ENCODE peak calls at places on chromosome X, in eight cellular contexts. One of them, this sample, is unnamed. For H3K9me3, the result is how much of the 10 kb centered on the place peaks cover.

GRCh38 chrX:9312922-9313867 is 151.7 kb upstream of the TBL1X start:
- DNase-seq in right lobe of liver: peak
- DNase-seq in mucosa of descending colon: peak
- DNase-seq in GM23248: no peak
- DNase-seq in psoas muscle: peak
- DNase-seq in body of pancreas: peak
- DNase-seq in naive thymus-derived CD4-positive, alpha-beta T cell: peak
- DNase-seq in tibial nerve: peak
- DNase-seq in this sample: no peak

GRCh38 chrX:34521563-34521962 is 135.5 kb downstream of the TMEM47 start:
- DNase-seq in right lobe of liver: no peak
- DNase-seq in mucosa of descending colon: no peak
- DNase-seq in GM23248: peak
- DNase-seq in psoas muscle: no peak
- DNase-seq in body of pancreas: no peak
- DNase-seq in naive thymus-derived CD4-positive, alpha-beta T cell: no peak
- DNase-seq in tibial nerve: no peak
- DNase-seq in this sample: no peak

GRCh38 chrX:13689519-13690211 is 737 bp downstream of the RAB9A start:
- DNase-seq in right lobe of liver: no peak
- DNase-seq in mucosa of descending colon: no peak
- DNase-seq in GM23248: peak
- DNase-seq in psoas muscle: no peak
- DNase-seq in body of pancreas: no peak
- DNase-seq in naive thymus-derived CD4-positive, alpha-beta T cell: no peak
- DNase-seq in tibial nerve: no peak
- DNase-seq in this sample: no peak

GRCh38 chrX:111719426-111720210 is 38.6 kb downstream of the ALG13 start:
- DNase-seq in right lobe of liver: no peak
- DNase-seq in mucosa of descending colon: no peak
- DNase-seq in GM23248: peak
- DNase-seq in psoas muscle: no peak
- DNase-seq in body of pancreas: no peak
- DNase-seq in naive thymus-derived CD4-positive, alpha-beta T cell: no peak
- DNase-seq in tibial nerve: no peak
- DNase-seq in this sample: no peak

GRCh38 chrX:39941332-39941920 is 156.3 kb downstream of the BCOR start:
- DNase-seq in right lobe of liver: no peak
- DNase-seq in mucosa of descending colon: no peak
- DNase-seq in GM23248: no peak
- DNase-seq in psoas muscle: no peak
- DNase-seq in body of pancreas: no peak
- DNase-seq in naive thymus-derived CD4-positive, alpha-beta T cell: no peak
- DNase-seq in tibial nerve: no peak
- DNase-seq in this sample: no peak

GRCh38 chrX:135632353-135632752 is 81.1 kb upstream of the CT45A1 start:
- DNase-seq in right lobe of liver: no peak
- DNase-seq in mucosa of descending colon: no peak
- DNase-seq in GM23248: no peak
- DNase-seq in psoas muscle: no peak
- DNase-seq in body of pancreas: no peak
- DNase-seq in naive thymus-derived CD4-positive, alpha-beta T cell: no peak
- DNase-seq in tibial nerve: no peak
- DNase-seq in this sample: no peak

GRCh38 chrX:55714111-55714510 is 3.4 kb upstream of the RRAGB start:
- DNase-seq in right lobe of liver: no peak
- DNase-seq in mucosa of descending colon: no peak
- DNase-seq in GM23248: no peak
- DNase-seq in psoas muscle: no peak
- DNase-seq in body of pancreas: no peak
- DNase-seq in naive thymus-derived CD4-positive, alpha-beta T cell: no peak
- DNase-seq in tibial nerve: no peak
- DNase-seq in this sample: no peak

GRCh38 chrX:47514553-47515235 is 31.7 kb upstream of the ZNF41 start:
- DNase-seq in right lobe of liver: no peak
- DNase-seq in mucosa of descending colon: no peak
- DNase-seq in GM23248: peak
- DNase-seq in psoas muscle: no peak
- DNase-seq in body of pancreas: no peak
- DNase-seq in naive thymus-derived CD4-positive, alpha-beta T cell: no peak
- DNase-seq in tibial nerve: no peak
- DNase-seq in this sample: no peak

GRCh38 chrX:13821740-13822139 is 4.8 kb upstream of the GPM6B start:
- DNase-seq in right lobe of liver: no peak
- DNase-seq in mucosa of descending colon: no peak
- DNase-seq in GM23248: no peak
- DNase-seq in psoas muscle: no peak
- DNase-seq in body of pancreas: no peak
- DNase-seq in naive thymus-derived CD4-positive, alpha-beta T cell: no peak
- DNase-seq in tibial nerve: no peak
- DNase-seq in this sample: no peak

GRCh38 chrX:46837543-46838481 is 969 bp downstream of the RP2 start:
- DNase-seq in right lobe of liver: no peak
- DNase-seq in mucosa of descending colon: no peak
- DNase-seq in GM23248: peak
- DNase-seq in psoas muscle: no peak
- DNase-seq in body of pancreas: no peak
- DNase-seq in naive thymus-derived CD4-positive, alpha-beta T cell: no peak
- DNase-seq in tibial nerve: no peak
- DNase-seq in this sample: no peak

GRCh38 chrX:23784487-23785301 is 1.7 kb downstream of the SAT1 start:
- DNase-seq in right lobe of liver: no peak
- DNase-seq in mucosa of descending colon: no peak
- DNase-seq in GM23248: peak
- DNase-seq in psoas muscle: no peak
- DNase-seq in body of pancreas: no peak
- DNase-seq in naive thymus-derived CD4-positive, alpha-beta T cell: no peak
- DNase-seq in tibial nerve: no peak
- DNase-seq in this sample: no peak

GRCh38 chrX:21004835-21005234 is 369.4 kb upstream of the CNKSR2 start:
- DNase-seq in right lobe of liver: no peak
- DNase-seq in mucosa of descending colon: no peak
- DNase-seq in GM23248: peak
- DNase-seq in psoas muscle: no peak
- DNase-seq in body of pancreas: no peak
- DNase-seq in naive thymus-derived CD4-positive, alpha-beta T cell: no peak
- DNase-seq in tibial nerve: no peak
- DNase-seq in this sample: no peak

GRCh38 chrX:149865390-149865789 is 15.6 kb upstream of the MAGEA8 start:
- DNase-seq in right lobe of liver: no peak
- DNase-seq in mucosa of descending colon: no peak
- DNase-seq in GM23248: no peak
- DNase-seq in psoas muscle: no peak
- DNase-seq in body of pancreas: no peak
- DNase-seq in naive thymus-derived CD4-positive, alpha-beta T cell: no peak
- DNase-seq in tibial nerve: no peak
- DNase-seq in this sample: no peak

GRCh38 chrX:41339148-41339547 is 5.2 kb downstream of the DDX3X start:
- DNase-seq in right lobe of liver: no peak
- DNase-seq in mucosa of descending colon: no peak
- DNase-seq in GM23248: no peak
- DNase-seq in psoas muscle: no peak
- DNase-seq in body of pancreas: no peak
- DNase-seq in naive thymus-derived CD4-positive, alpha-beta T cell: no peak
- DNase-seq in tibial nerve: no peak
- DNase-seq in this sample: no peak

GRCh38 chrX:136626237-136626636 is 21.7 kb upstream of the CD40LG start:
- DNase-seq in right lobe of liver: no peak
- DNase-seq in mucosa of descending colon: no peak
- DNase-seq in GM23248: no peak
- DNase-seq in psoas muscle: no peak
- DNase-seq in body of pancreas: no peak
- DNase-seq in naive thymus-derived CD4-positive, alpha-beta T cell: no peak
- DNase-seq in tibial nerve: no peak
- DNase-seq in this sample: no peak

GRCh38 chrX:115559672-115560071 is 1.3 kb upstream of the PLS3 start:
- DNase-seq in right lobe of liver: no peak
- DNase-seq in mucosa of descending colon: no peak
- DNase-seq in GM23248: no peak
- DNase-seq in psoas muscle: no peak
- DNase-seq in body of pancreas: peak
- DNase-seq in naive thymus-derived CD4-positive, alpha-beta T cell: no peak
- DNase-seq in tibial nerve: no peak
- DNase-seq in this sample: no peak

GRCh38 chrX:143082537-143082936 is 56.8 kb downstream of the SPANXN4 start:
- DNase-seq in right lobe of liver: no peak
- DNase-seq in mucosa of descending colon: no peak
- DNase-seq in GM23248: no peak
- DNase-seq in psoas muscle: no peak
- DNase-seq in body of pancreas: no peak
- DNase-seq in naive thymus-derived CD4-positive, alpha-beta T cell: no peak
- DNase-seq in tibial nerve: no peak
- DNase-seq in this sample: no peak

GRCh38 chrX:72100051-72100755 is 31.5 kb downstream of the RTL5 start:
- DNase-seq in right lobe of liver: no peak
- DNase-seq in mucosa of descending colon: no peak
- DNase-seq in GM23248: no peak
- DNase-seq in psoas muscle: no peak
- DNase-seq in body of pancreas: no peak
- DNase-seq in naive thymus-derived CD4-positive, alpha-beta T cell: no peak
- DNase-seq in tibial nerve: no peak
- DNase-seq in this sample: no peak

GRCh38 chrX:149469406-149469805 is 35.7 kb downstream of the IDS start:
- DNase-seq in right lobe of liver: no peak
- DNase-seq in mucosa of descending colon: no peak
- DNase-seq in GM23248: peak
- DNase-seq in psoas muscle: no peak
- DNase-seq in body of pancreas: no peak
- DNase-seq in naive thymus-derived CD4-positive, alpha-beta T cell: no peak
- DNase-seq in tibial nerve: no peak
- DNase-seq in this sample: no peak

GRCh38 chrX:30666094-30666493 is 12.9 kb downstream of the GK start:
- DNase-seq in right lobe of liver: no peak
- DNase-seq in mucosa of descending colon: no peak
- DNase-seq in GM23248: no peak
- DNase-seq in psoas muscle: no peak
- DNase-seq in body of pancreas: no peak
- DNase-seq in naive thymus-derived CD4-positive, alpha-beta T cell: no peak
- DNase-seq in tibial nerve: no peak
- DNase-seq in this sample: no peak

GRCh38 chrX:18886344-18887161 is 97.4 kb downstream of the PHKA2 start:
- DNase-seq in right lobe of liver: peak
- DNase-seq in mucosa of descending colon: peak
- DNase-seq in GM23248: peak
- DNase-seq in psoas muscle: peak
- DNase-seq in body of pancreas: peak
- DNase-seq in naive thymus-derived CD4-positive, alpha-beta T cell: peak
- DNase-seq in tibial nerve: peak
- DNase-seq in this sample: no peak

GRCh38 chrX:148322906-148323305 is 177.5 kb upstream of the AFF2 start:
- DNase-seq in right lobe of liver: no peak
- DNase-seq in mucosa of descending colon: no peak
- DNase-seq in GM23248: no peak
- DNase-seq in psoas muscle: no peak
- DNase-seq in body of pancreas: no peak
- DNase-seq in naive thymus-derived CD4-positive, alpha-beta T cell: no peak
- DNase-seq in tibial nerve: no peak
- DNase-seq in this sample: no peak
- H3K9me3 ChIP-seq in right lobe of liver: under half
- H3K9me3 ChIP-seq in mucosa of descending colon: under half
- H3K9me3 ChIP-seq in GM23248: under half
- H3K9me3 ChIP-seq in psoas muscle: under half
- H3K9me3 ChIP-seq in body of pancreas: under half
- H3K9me3 ChIP-seq in naive thymus-derived CD4-positive, alpha-beta T cell: under half
- H3K9me3 ChIP-seq in tibial nerve: under half
- H3K9me3 ChIP-seq in this sample: under half

DNA sequence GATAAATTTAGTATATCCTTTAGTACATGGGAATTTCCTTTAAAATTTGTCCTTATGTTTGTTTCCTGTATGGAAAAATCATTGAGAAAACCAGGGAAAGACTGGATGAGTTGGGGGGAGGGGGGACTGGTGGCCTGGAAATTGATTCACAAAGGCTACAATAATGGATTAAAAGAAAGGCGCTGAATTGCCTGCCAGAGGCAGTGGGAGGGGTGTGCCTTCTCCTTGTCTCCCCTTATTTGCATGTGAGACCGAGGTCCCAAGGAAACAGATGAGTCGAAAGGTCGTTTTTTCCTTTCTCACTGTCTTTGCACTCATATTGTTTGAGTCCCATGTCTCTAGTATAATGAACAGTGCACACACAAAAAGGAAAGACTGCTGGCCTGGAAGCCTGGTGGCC is 86.5 kb upstream of the ZDHHC15 start:
- DNase-seq in right lobe of liver: no peak
- DNase-seq in mucosa of descending colon: no peak
- DNase-seq in GM23248: no peak
- DNase-seq in psoas muscle: no peak
- DNase-seq in body of pancreas: no peak
- DNase-seq in naive thymus-derived CD4-positive, alpha-beta T cell: no peak
- DNase-seq in tibial nerve: no peak
- DNase-seq in this sample: no peak
- H3K9me3 ChIP-seq in right lobe of liver: under half
- H3K9me3 ChIP-seq in mucosa of descending colon: under half
- H3K9me3 ChIP-seq in GM23248: under half
- H3K9me3 ChIP-seq in psoas muscle: under half
- H3K9me3 ChIP-seq in body of pancreas: under half
- H3K9me3 ChIP-seq in naive thymus-derived CD4-positive, alpha-beta T cell: under half
- H3K9me3 ChIP-seq in tibial nerve: under half
- H3K9me3 ChIP-seq in this sample: under half

GRCh38 chrX:663841-664240 is 33.2 kb downstream of the SHOX start:
- DNase-seq in right lobe of liver: no peak
- DNase-seq in mucosa of descending colon: no peak
- DNase-seq in GM23248: no peak
- DNase-seq in psoas muscle: no peak
- DNase-seq in body of pancreas: no peak
- DNase-seq in naive thymus-derived CD4-positive, alpha-beta T cell: no peak
- DNase-seq in tibial nerve: no peak
- DNase-seq in this sample: no peak
- H3K9me3 ChIP-seq in right lobe of liver: under half
- H3K9me3 ChIP-seq in mucosa of descending colon: under half
- H3K9me3 ChIP-seq in GM23248: under half
- H3K9me3 ChIP-seq in psoas muscle: under half
- H3K9me3 ChIP-seq in body of pancreas: under half
- H3K9me3 ChIP-seq in naive thymus-derived CD4-positive, alpha-beta T cell: under half
- H3K9me3 ChIP-seq in tibial nerve: under half
- H3K9me3 ChIP-seq in this sample: under half

DNA sequence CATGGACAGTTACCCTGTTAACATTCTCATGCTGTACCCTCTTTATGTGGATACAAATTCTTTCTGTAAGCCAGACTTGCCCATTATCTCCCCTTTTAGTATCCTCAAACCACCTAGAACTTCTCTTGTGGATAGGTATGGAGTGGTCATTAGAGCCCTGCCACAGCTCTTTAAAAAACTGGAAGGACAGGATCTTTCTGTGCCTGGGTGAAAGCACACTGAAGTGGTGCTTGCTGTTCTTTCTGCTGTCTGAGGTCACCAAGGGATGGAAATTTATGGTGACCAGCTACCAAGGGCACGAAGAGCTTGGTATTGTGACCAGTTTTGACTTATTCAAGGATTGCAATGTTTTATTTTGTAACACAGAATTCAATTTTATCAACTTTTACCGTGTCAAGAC is 344.2 kb downstream of the CBLL2 start:
- DNase-seq in right lobe of liver: no peak
- DNase-seq in mucosa of descending colon: no peak
- DNase-seq in GM23248: no peak
- DNase-seq in psoas muscle: no peak
- DNase-seq in body of pancreas: no peak
- DNase-seq in naive thymus-derived CD4-positive, alpha-beta T cell: no peak
- DNase-seq in tibial nerve: no peak
- DNase-seq in this sample: no peak
- H3K9me3 ChIP-seq in right lobe of liver: under half
- H3K9me3 ChIP-seq in mucosa of descending colon: under half
- H3K9me3 ChIP-seq in GM23248: under half
- H3K9me3 ChIP-seq in psoas muscle: under half
- H3K9me3 ChIP-seq in body of pancreas: under half
- H3K9me3 ChIP-seq in naive thymus-derived CD4-positive, alpha-beta T cell: under half
- H3K9me3 ChIP-seq in tibial nerve: under half
- H3K9me3 ChIP-seq in this sample: under half

GRCh38 chrX:125308653-125309052 is 11.0 kb upstream of the TEX13C start:
- DNase-seq in right lobe of liver: no peak
- DNase-seq in mucosa of descending colon: no peak
- DNase-seq in GM23248: no peak
- DNase-seq in psoas muscle: no peak
- DNase-seq in body of pancreas: no peak
- DNase-seq in naive thymus-derived CD4-positive, alpha-beta T cell: no peak
- DNase-seq in tibial nerve: no peak
- DNase-seq in this sample: no peak
- H3K9me3 ChIP-seq in right lobe of liver: under half
- H3K9me3 ChIP-seq in mucosa of descending colon: under half
- H3K9me3 ChIP-seq in GM23248: under half
- H3K9me3 ChIP-seq in psoas muscle: under half
- H3K9me3 ChIP-seq in body of pancreas: under half
- H3K9me3 ChIP-seq in naive thymus-derived CD4-positive, alpha-beta T cell: under half
- H3K9me3 ChIP-seq in tibial nerve: under half
- H3K9me3 ChIP-seq in this sample: under half

This sample was measured in vagina.